ENCODE peak calls at places on chromosomes 13 and 19, in eight cellular contexts. N is esophagus squamous epithelium; U is effector memory CD4-positive, alpha-beta T cell; Q is heart left ventricle; T is uterus; F is hepatocyte; H is CD8-positive, alpha-beta memory T cell; D is trophoblast cell. R is an unnamed sample.

GRCh38 chr19:18520848-18521691 is 800 bp downstream of the ELL start:
- DNase-seq in T (peak; percentile 45), U (no peak), N (no peak), H (no peak), D (peak; percentile 39), Q (no peak), F (peak; percentile 52), R (no peak)

GRCh38 chr19:1090731-1091543 is 4.2 kb downstream of the POLR2E start:
- DNase-seq in Q (no peak), U (no peak), N (no peak), H (no peak), T (no peak), D (no peak), F (no peak), R (no peak)

GRCh38 chr13:49627831-49628652 is at the start of gene ARL11:
- DNase-seq in F (peak; percentile 31), N (peak; percentile 50), T (no peak), D (peak; percentile 91), U (no peak), H (peak; percentile 8), Q (peak; percentile 62), R (no peak)

GRCh38 chr19:46109876-46110275 is 14.6 kb downstream of the IGFL3 start:
- DNase-seq in U (no peak), Q (no peak), D (peak; percentile 99), F (no peak), T (no peak), N (no peak), H (no peak), R (no peak)

GRCh38 chr13:40377783-40378182 is 288.7 kb downstream of the FOXO1 start:
- DNase-seq in Q (no peak), T (no peak), D (no peak), H (no peak), N (no peak), U (no peak), F (no peak), R (no peak)

GRCh38 chr13:67402546-67402945 is 172.4 kb upstream of the PCDH9 start:
- DNase-seq in D (no peak), F (no peak), T (no peak), Q (no peak), U (no peak), N (no peak), H (no peak), R (no peak)

GRCh38 chr19:566403-566802 is 6.0 kb upstream of the BSG start:
- DNase-seq in D (peak; percentile 48), Q (no peak), T (peak; percentile 86), F (peak; percentile 69), H (no peak), N (no peak), U (no peak), R (no peak)

GRCh38 chr19:49106648-49107135 is 7.5 kb upstream of the LIN7B start:
- DNase-seq in U (no peak), D (peak; percentile 66), H (peak; percentile 44), T (no peak), Q (no peak), N (no peak), F (peak; percentile 71), R (no peak)

GRCh38 chr13:79070343-79070974 is 335.6 kb downstream of the RBM26 start:
- DNase-seq in F (no peak), U (no peak), T (no peak), D (no peak), N (no peak), H (no peak), Q (no peak), R (no peak)

GRCh38 chr13:75226755-75227435 is 255.1 kb downstream of the TBC1D4 start:
- DNase-seq in T (no peak), F (no peak), U (no peak), D (no peak), Q (no peak), H (no peak), N (no peak), R (no peak)

GRCh38 chr13:52461265-52461664 is 6.0 kb downstream of the CKAP2 start:
- DNase-seq in T (no peak), U (no peak), Q (no peak), H (no peak), D (no peak), N (no peak), F (no peak), R (no peak)
- H3K4me3 ChIP-seq in T (no peak overlapping the region), U (no peak overlapping the region), Q (no peak overlapping the region), H (no peak overlapping the region), D (no peak overlapping the region), N (no peak overlapping the region), F (no peak overlapping the region), R (no peak overlapping the region)

GRCh38 chr19:41408256-41408655 is 10.6 kb downstream of the BCKDHA start:
- DNase-seq in U (no peak), T (no peak), F (no peak), N (no peak), D (no peak), H (no peak), Q (no peak), R (no peak)
- H3K4me1 ChIP-seq in U (no peaks in the 10 kb centered on the region), T (no peaks in the 10 kb centered on the region), F (peaks cover 12% of the 10 kb centered on the region), N (peaks cover 31% of the 10 kb centered on the region), D (peaks cover 5% of the 10 kb centered on the region), H (peaks cover 5% of the 10 kb centered on the region), Q (peaks cover 76% of the 10 kb centered on the region), R (peaks cover 24% of the 10 kb centered on the region)

DNA sequence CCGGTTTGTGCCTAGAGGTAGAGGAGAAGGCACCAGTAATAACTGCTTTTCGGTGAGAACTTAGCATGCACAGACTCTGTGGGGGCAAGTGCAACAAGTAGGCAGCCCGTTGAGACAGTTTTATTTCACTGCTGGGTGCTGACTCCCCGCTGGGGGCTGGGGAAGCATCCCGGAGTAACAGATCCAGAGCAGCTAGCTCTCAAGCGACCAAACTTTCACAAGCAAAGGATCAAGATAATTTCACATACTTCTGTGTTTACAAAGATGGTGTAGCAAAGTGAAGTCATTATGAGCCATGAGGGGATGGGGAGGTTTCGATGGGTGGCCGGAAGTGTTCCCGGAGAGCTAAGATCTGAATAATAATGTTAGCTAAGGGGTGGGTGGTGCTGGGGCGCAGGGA is 2.8 kb downstream of the NACC1 start:
- DNase-seq in F (no peak), Q (no peak), H (no peak), T (no peak), U (no peak), N (no peak), D (no peak), R (no peak)
- H3K27ac ChIP-seq in F (no peak overlapping the region), Q (no peak overlapping the region), H (no peak overlapping the region), T (no peak overlapping the region), U (no peak overlapping the region), N (no peak overlapping the region), D (no peak overlapping the region), R (no peak overlapping the region)

DNA sequence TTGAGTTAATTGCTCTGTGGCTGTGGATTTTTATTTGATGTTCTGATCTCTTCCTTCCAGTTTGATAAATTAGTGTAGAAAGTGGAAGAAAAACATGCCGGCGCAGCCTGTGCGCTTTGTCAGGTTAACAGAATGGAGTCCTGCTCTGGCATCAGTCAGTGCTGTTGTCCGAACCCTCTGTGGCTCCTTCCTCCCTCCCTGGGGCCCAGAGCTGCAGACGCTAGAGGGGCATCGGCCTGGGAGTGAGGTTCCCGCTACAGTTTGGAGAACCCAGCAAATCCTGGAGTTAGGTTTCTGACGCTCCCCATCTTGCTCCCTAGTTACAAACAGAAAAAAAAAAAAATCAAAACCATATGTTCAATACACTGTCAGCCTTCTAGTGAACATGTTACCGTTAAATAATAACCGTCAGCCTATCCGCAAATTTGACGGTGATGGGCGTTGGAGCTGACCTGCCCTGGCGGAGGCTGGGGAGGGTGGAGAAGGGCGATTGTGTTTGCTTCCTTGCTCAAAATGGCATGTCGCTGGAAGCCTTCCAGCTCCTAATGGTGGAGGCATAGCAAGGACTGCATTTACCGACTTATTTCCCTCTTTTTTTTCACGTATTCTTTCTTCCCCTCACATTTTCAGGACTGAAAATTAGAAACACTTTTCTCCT is 13.5 kb downstream of the MBNL2 start:
- DNase-seq in F (peak; percentile 10), T (no peak), D (no peak), Q (peak; percentile 71), N (no peak), U (no peak), H (no peak), R (no peak)
- H3K4me3 ChIP-seq in F (no peak overlapping the region), T (peak overlapping the region; percentile 1), D (no peak overlapping the region), Q (peak overlapping the region; percentile 8), N (no peak overlapping the region), U (no peak overlapping the region), H (no peak overlapping the region), R (peak overlapping the region; percentile 29)

GRCh38 chr19:38033658-38034150 is 126.7 kb downstream of the SIPA1L3 start:
- DNase-seq in Q (no peak), H (no peak), T (no peak), F (no peak), D (peak; percentile 93), N (no peak), U (no peak), R (no peak)
- H3K4me1 ChIP-seq in Q (peaks cover 21% of the 10 kb centered on the region), H (no peaks in the 10 kb centered on the region), T (peaks cover 3% of the 10 kb centered on the region), F (no peaks in the 10 kb centered on the region), D (peaks cover 15% of the 10 kb centered on the region), N (no peaks in the 10 kb centered on the region), U (no peaks in the 10 kb centered on the region), R (peaks cover 10% of the 10 kb centered on the region)

R was measured in thoracic aorta.